ENCODE peak calls at places on chromosome 10, in seven cellular contexts. One of them, this sample, is unnamed. For H3K27me3, the result is how much of the 10 kb centered on the place peaks cover.

GRCh38 chr10:46254007-46254383 is 32.8 kb upstream of the ANTXRL start:
- DNase-seq in BE2C: no peak
- DNase-seq in fibroblast of lung: no peak
- DNase-seq in spleen: no peak
- DNase-seq in psoas muscle: no peak
- DNase-seq in sigmoid colon: no peak
- DNase-seq in HepG2: no peak
- DNase-seq in this sample: no peak

GRCh38 chr10:54585572-54585971 is 215.5 kb downstream of the PCDH15 start:
- DNase-seq in BE2C: no peak
- DNase-seq in fibroblast of lung: no peak
- DNase-seq in spleen: no peak
- DNase-seq in psoas muscle: no peak
- DNase-seq in sigmoid colon: no peak
- DNase-seq in HepG2: no peak
- DNase-seq in this sample: no peak

GRCh38 chr10:93357680-93358079 is 124.5 kb downstream of the MYOF start:
- DNase-seq in BE2C: peak
- DNase-seq in fibroblast of lung: peak
- DNase-seq in spleen: no peak
- DNase-seq in psoas muscle: no peak
- DNase-seq in sigmoid colon: no peak
- DNase-seq in HepG2: peak
- DNase-seq in this sample: no peak

GRCh38 chr10:79446451-79447020 is 1.1 kb upstream of the ZCCHC24 start:
- DNase-seq in BE2C: peak
- DNase-seq in fibroblast of lung: peak
- DNase-seq in spleen: peak
- DNase-seq in psoas muscle: peak
- DNase-seq in sigmoid colon: peak
- DNase-seq in HepG2: no peak
- DNase-seq in this sample: peak

GRCh38 chr10:14549496-14549895 is 218.8 kb upstream of the FRMD4A start:
- DNase-seq in BE2C: no peak
- DNase-seq in fibroblast of lung: peak
- DNase-seq in spleen: no peak
- DNase-seq in psoas muscle: no peak
- DNase-seq in sigmoid colon: no peak
- DNase-seq in HepG2: no peak
- DNase-seq in this sample: no peak

GRCh38 chr10:101027281-101027680 is 3.6 kb downstream of the PDZD7 start:
- DNase-seq in BE2C: no peak
- DNase-seq in fibroblast of lung: no peak
- DNase-seq in spleen: no peak
- DNase-seq in psoas muscle: no peak
- DNase-seq in sigmoid colon: no peak
- DNase-seq in HepG2: no peak
- DNase-seq in this sample: no peak

GRCh38 chr10:44463511-44464121 is 78.7 kb upstream of the CXCL12 start:
- DNase-seq in BE2C: no peak
- DNase-seq in fibroblast of lung: no peak
- DNase-seq in spleen: no peak
- DNase-seq in psoas muscle: no peak
- DNase-seq in sigmoid colon: no peak
- DNase-seq in HepG2: no peak
- DNase-seq in this sample: no peak

GRCh38 chr10:35532141-35532540 is 73.0 kb upstream of the GJD4 start:
- DNase-seq in BE2C: no peak
- DNase-seq in fibroblast of lung: no peak
- DNase-seq in spleen: no peak
- DNase-seq in psoas muscle: no peak
- DNase-seq in sigmoid colon: no peak
- DNase-seq in HepG2: no peak
- DNase-seq in this sample: no peak

GRCh38 chr10:27410153-27410552 is 94.0 kb upstream of the RAB18 start:
- DNase-seq in BE2C: no peak
- DNase-seq in fibroblast of lung: no peak
- DNase-seq in spleen: no peak
- DNase-seq in psoas muscle: no peak
- DNase-seq in sigmoid colon: no peak
- DNase-seq in HepG2: no peak
- DNase-seq in this sample: no peak

GRCh38 chr10:59887006-59887405 is 19.4 kb downstream of the CCDC6 start:
- DNase-seq in BE2C: no peak
- DNase-seq in fibroblast of lung: no peak
- DNase-seq in spleen: no peak
- DNase-seq in psoas muscle: no peak
- DNase-seq in sigmoid colon: no peak
- DNase-seq in HepG2: no peak
- DNase-seq in this sample: no peak

GRCh38 chr10:80477813-80478212 is 23.7 kb downstream of the TSPAN14 start:
- DNase-seq in BE2C: no peak
- DNase-seq in fibroblast of lung: peak
- DNase-seq in spleen: no peak
- DNase-seq in psoas muscle: no peak
- DNase-seq in sigmoid colon: no peak
- DNase-seq in HepG2: no peak
- DNase-seq in this sample: no peak

DNA sequence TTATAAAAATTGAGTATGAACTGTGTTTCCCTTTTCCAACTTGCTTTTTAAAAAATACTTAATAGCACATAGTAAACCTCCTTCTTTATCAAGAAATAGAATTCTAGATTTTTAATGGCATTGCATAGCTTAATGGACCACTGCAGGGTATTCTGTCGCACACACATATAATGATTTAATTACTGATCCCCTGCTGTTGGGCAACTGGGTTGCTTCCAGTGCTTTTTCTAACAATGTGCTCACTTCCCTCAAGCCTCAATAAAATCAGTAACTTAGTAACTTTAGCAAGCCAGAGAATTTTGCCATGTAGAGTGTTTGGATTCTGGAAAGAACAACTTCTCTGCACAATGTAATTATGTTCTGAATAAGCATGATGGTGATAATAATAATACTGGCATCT is 49.1 kb upstream of the PDLIM1 start:
- DNase-seq in BE2C: no peak
- DNase-seq in fibroblast of lung: no peak
- DNase-seq in spleen: no peak
- DNase-seq in psoas muscle: no peak
- DNase-seq in sigmoid colon: no peak
- DNase-seq in HepG2: no peak
- DNase-seq in this sample: no peak
- H3K27me3 ChIP-seq in BE2C: under half
- H3K27me3 ChIP-seq in fibroblast of lung: under half
- H3K27me3 ChIP-seq in spleen: under half
- H3K27me3 ChIP-seq in psoas muscle: under half
- H3K27me3 ChIP-seq in sigmoid colon: under half
- H3K27me3 ChIP-seq in HepG2: under half
- H3K27me3 ChIP-seq in this sample: under half

GRCh38 chr10:74826142-74827044 is at the start of gene KAT6B:
- DNase-seq in BE2C: peak
- DNase-seq in fibroblast of lung: peak
- DNase-seq in spleen: peak
- DNase-seq in psoas muscle: peak
- DNase-seq in sigmoid colon: peak
- DNase-seq in HepG2: peak
- DNase-seq in this sample: peak
- TF ChIP-seq CTCF in BE2C: peak
- TF ChIP-seq CTCF in fibroblast of lung: no peak
- TF ChIP-seq CTCF in spleen: peak
- TF ChIP-seq CTCF in psoas muscle: peak
- TF ChIP-seq CTCF in sigmoid colon: no peak
- TF ChIP-seq CTCF in HepG2: peak
- TF ChIP-seq CTCF in this sample: peak

GRCh38 chr10:1733720-1734119 is 3.6 kb downstream of the ADARB2 start:
- DNase-seq in BE2C: no peak
- DNase-seq in fibroblast of lung: no peak
- DNase-seq in spleen: no peak
- DNase-seq in psoas muscle: no peak
- DNase-seq in sigmoid colon: no peak
- DNase-seq in HepG2: no peak
- DNase-seq in this sample: no peak
- H3K27me3 ChIP-seq in BE2C: half or more
- H3K27me3 ChIP-seq in fibroblast of lung: under half
- H3K27me3 ChIP-seq in spleen: under half
- H3K27me3 ChIP-seq in psoas muscle: under half
- H3K27me3 ChIP-seq in sigmoid colon: under half
- H3K27me3 ChIP-seq in HepG2: under half
- H3K27me3 ChIP-seq in this sample: half or more

DNA sequence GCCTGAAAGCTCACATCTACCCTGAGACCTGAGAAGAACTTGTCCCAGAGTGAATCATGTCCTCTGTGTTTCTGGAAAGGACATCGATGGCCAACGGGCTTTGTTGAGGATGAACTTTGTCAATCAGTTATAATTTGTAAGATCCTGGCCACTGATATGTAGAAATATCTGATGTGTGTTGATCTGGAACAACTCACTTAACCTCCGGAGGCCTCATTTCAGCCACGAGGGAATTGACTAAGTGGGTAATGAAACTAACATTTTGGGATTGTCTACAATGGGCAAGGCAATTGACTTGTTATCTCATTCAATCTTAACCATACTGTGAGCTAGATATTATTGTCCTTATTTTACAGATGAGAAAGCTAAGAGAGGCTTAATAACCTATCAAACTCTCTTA is 468.1 kb upstream of the NRP1 start:
- DNase-seq in BE2C: no peak
- DNase-seq in fibroblast of lung: no peak
- DNase-seq in spleen: no peak
- DNase-seq in psoas muscle: no peak
- DNase-seq in sigmoid colon: no peak
- DNase-seq in HepG2: no peak
- DNase-seq in this sample: no peak
- TF ChIP-seq CTCF in BE2C: no peak
- TF ChIP-seq CTCF in fibroblast of lung: no peak
- TF ChIP-seq CTCF in spleen: no peak
- TF ChIP-seq CTCF in psoas muscle: no peak
- TF ChIP-seq CTCF in sigmoid colon: no peak
- TF ChIP-seq CTCF in HepG2: no peak
- TF ChIP-seq CTCF in this sample: no peak

GRCh38 chr10:69479737-69480412 is 28.6 kb downstream of the TSPAN15 start:
- DNase-seq in BE2C: peak
- DNase-seq in fibroblast of lung: peak
- DNase-seq in spleen: no peak
- DNase-seq in psoas muscle: no peak
- DNase-seq in sigmoid colon: peak
- DNase-seq in HepG2: no peak
- DNase-seq in this sample: peak
- H3K27me3 ChIP-seq in BE2C: under half
- H3K27me3 ChIP-seq in fibroblast of lung: under half
- H3K27me3 ChIP-seq in spleen: under half
- H3K27me3 ChIP-seq in psoas muscle: under half
- H3K27me3 ChIP-seq in sigmoid colon: under half
- H3K27me3 ChIP-seq in HepG2: under half
- H3K27me3 ChIP-seq in this sample: under half

GRCh38 chr10:67793313-67793712 is 44.7 kb downstream of the DNAJC12 start:
- DNase-seq in BE2C: no peak
- DNase-seq in fibroblast of lung: no peak
- DNase-seq in spleen: no peak
- DNase-seq in psoas muscle: no peak
- DNase-seq in sigmoid colon: no peak
- DNase-seq in HepG2: no peak
- DNase-seq in this sample: no peak
- TF ChIP-seq CTCF in BE2C: no peak
- TF ChIP-seq CTCF in fibroblast of lung: no peak
- TF ChIP-seq CTCF in spleen: no peak
- TF ChIP-seq CTCF in psoas muscle: no peak
- TF ChIP-seq CTCF in sigmoid colon: no peak
- TF ChIP-seq CTCF in HepG2: no peak
- TF ChIP-seq CTCF in this sample: no peak

GRCh38 chr10:70930251-70931000 is 42.1 kb upstream of the PCBD1 start:
- DNase-seq in BE2C: no peak
- DNase-seq in fibroblast of lung: no peak
- DNase-seq in spleen: no peak
- DNase-seq in psoas muscle: no peak
- DNase-seq in sigmoid colon: no peak
- DNase-seq in HepG2: no peak
- DNase-seq in this sample: no peak
- H3K27me3 ChIP-seq in BE2C: under half
- H3K27me3 ChIP-seq in fibroblast of lung: under half
- H3K27me3 ChIP-seq in spleen: under half
- H3K27me3 ChIP-seq in psoas muscle: under half
- H3K27me3 ChIP-seq in sigmoid colon: under half
- H3K27me3 ChIP-seq in HepG2: under half
- H3K27me3 ChIP-seq in this sample: under half